ENCODE peak calls at places on chromosomes 7 and 10, in seven cellular contexts. W, T, B, N, P, A and S are unnamed samples.

GRCh38 chr10:37520488-37520887 is 336.9 kb downstream of the ZNF248 start:
- DNase-seq in P (no peak), T (no peak), A (no peak), W (no peak), B (no peak), N (no peak), S (no peak)

GRCh38 chr7:158572000-158572828 is 15.4 kb downstream of the PTPRN2 start:
- DNase-seq in N (no peak), T (no peak), W (no peak), A (no peak), B (no peak), P (peak), S (no peak)

GRCh38 chr7:70303780-70304179 is 705.5 kb downstream of the AUTS2 start:
- DNase-seq in N (no peak), W (no peak), P (no peak), T (no peak), A (no peak), B (no peak), S (no peak)

GRCh38 chr7:135706858-135707569 is 21.0 kb downstream of the SLC13A4 start:
- DNase-seq in A (no peak), N (no peak), B (no peak), T (no peak), W (no peak), P (no peak), S (no peak)

GRCh38 chr7:116528008-116528789 is 3.4 kb downstream of the CAV1 start:
- DNase-seq in B (no peak), A (peak), W (peak), T (no peak), N (no peak), P (peak), S (no peak)

GRCh38 chr10:77226434-77226833 is 411.2 kb downstream of the KCNMA1 start:
- DNase-seq in T (no peak), B (no peak), P (no peak), W (no peak), A (no peak), N (no peak), S (no peak)

GRCh38 chr10:86103391-86104101 is 263.0 kb downstream of the GRID1 start:
- DNase-seq in P (no peak), A (no peak), W (no peak), T (no peak), N (no peak), B (no peak), S (no peak)

GRCh38 chr10:133024711-133025557 is 62.8 kb upstream of the ADGRA1 start:
- DNase-seq in N (no peak), A (no peak), P (no peak), B (no peak), W (no peak), T (no peak), S (no peak)

GRCh38 chr7:33191326-33191725 is 62.0 kb downstream of the BBS9 start:
- DNase-seq in T (peak), B (peak), N (no peak), W (no peak), P (no peak), A (no peak), S (no peak)

GRCh38 chr7:17144313-17144712 is 154.1 kb upstream of the AHR start:
- DNase-seq in T (no peak), A (no peak), N (no peak), B (no peak), W (no peak), P (no peak), S (no peak)

GRCh38 chr7:120216947-120217346 is 56.0 kb upstream of the KCND2 start:
- DNase-seq in T (no peak), A (no peak), B (no peak), W (no peak), P (no peak), N (no peak), S (no peak)

GRCh38 chr7:20331231-20331880 is 656 bp downstream of the ITGB8 start:
- DNase-seq in T (peak), W (peak), N (peak), P (peak), A (peak), B (peak), S (peak)

GRCh38 chr10:85922363-85923129 is 444.0 kb downstream of the GRID1 start:
- DNase-seq in B (no peak), P (no peak), N (no peak), A (no peak), W (no peak), T (no peak), S (no peak)

GRCh38 chr7:26990268-26990667 is 105.5 kb downstream of the HOXA1 start:
- DNase-seq in N (no peak), W (no peak), B (no peak), P (no peak), A (no peak), T (no peak), S (no peak)

GRCh38 chr10:94308866-94309265 is 53.9 kb downstream of the NOC3L start:
- DNase-seq in T (no peak), A (no peak), P (no peak), B (no peak), N (no peak), W (no peak), S (no peak)

GRCh38 chr7:133934974-133935330 is 192.2 kb upstream of the LRGUK start:
- DNase-seq in W (no peak), B (no peak), A (no peak), T (no peak), P (no peak), N (no peak), S (no peak)

GRCh38 chr7:16129431-16130126 is 291.8 kb downstream of the CRPPA start:
- DNase-seq in N (no peak), P (no peak), A (no peak), T (no peak), W (no peak), B (no peak), S (no peak)

GRCh38 chr7:98945852-98946251 is 67.5 kb downstream of the TRRAP start:
- DNase-seq in N (no peak), B (no peak), A (no peak), P (no peak), T (no peak), W (no peak), S (no peak)

GRCh38 chr7:101814081-101814995 is 3.1 kb upstream of the CUX1 start:
- DNase-seq in P (peak), N (peak), T (peak), B (peak), W (peak), A (peak), S (peak)

GRCh38 chr10:34933676-34934075 is 118.6 kb upstream of the PARD3 start:
- DNase-seq in P (peak), N (no peak), T (no peak), W (peak), A (peak), B (peak), S (no peak)

GRCh38 chr10:64733980-64734379 is 1212.8 kb downstream of the REEP3 start:
- DNase-seq in N (peak), A (no peak), T (peak), W (no peak), B (no peak), P (peak), S (peak)

GRCh38 chr7:91164531-91164930 is 99.7 kb upstream of the FZD1 start:
- DNase-seq in A (no peak), B (no peak), W (no peak), T (no peak), P (no peak), N (no peak), S (no peak)

GRCh38 chr7:9488555-9488954 is 1055.1 kb downstream of the NXPH1 start:
- DNase-seq in B (no peak), T (no peak), N (no peak), A (no peak), P (no peak), W (no peak), S (no peak)

GRCh38 chr10:115968236-115968635 is 304.8 kb downstream of the GFRA1 start:
- DNase-seq in A (no peak), T (no peak), P (no peak), B (no peak), N (no peak), W (no peak), S (no peak)

GRCh38 chr7:13496971-13497370 is 492.5 kb downstream of the ETV1 start:
- DNase-seq in P (no peak), W (no peak), B (no peak), N (no peak), A (no peak), T (no peak), S (no peak)

GRCh38 chr10:69043931-69044531 is 43.9 kb upstream of the SRGN start:
- DNase-seq in N (no peak), W (no peak), B (no peak), T (peak), A (no peak), P (no peak), S (no peak)

GRCh38 chr10:31650010-31650409 is 278.6 kb downstream of the ARHGAP12 start:
- DNase-seq in P (peak), A (peak), N (no peak), B (no peak), T (no peak), W (peak), S (no peak)

GRCh38 chr7:156558198-156558597 is 82.4 kb upstream of the RNF32 start:
- DNase-seq in B (no peak), A (no peak), N (no peak), T (no peak), P (no peak), W (no peak), S (no peak)

GRCh38 chr10:63105811-63106755 is 27.0 kb upstream of the NRBF2 start:
- DNase-seq in N (no peak), P (no peak), W (no peak), T (no peak), A (no peak), B (no peak), S (no peak)

GRCh38 chr10:78972160-78972946 is 96.4 kb upstream of the ZMIZ1 start:
- DNase-seq in W (peak), P (peak), B (peak), T (no peak), A (peak), N (peak), S (peak)

GRCh38 chr10:32269343-32270100 is 77.4 kb downstream of the EPC1 start:
- DNase-seq in B (no peak), A (no peak), T (no peak), P (no peak), N (no peak), W (no peak), S (no peak)

GRCh38 chr10:46230615-46231014 is 56.2 kb upstream of the ANTXRL start:
- DNase-seq in A (no peak), P (no peak), B (no peak), N (no peak), T (no peak), W (no peak), S (no peak)

GRCh38 chr10:70695241-70696030 is 23.1 kb downstream of the ADAMTS14 start:
- DNase-seq in N (no peak), B (no peak), P (no peak), T (no peak), A (no peak), W (no peak), S (no peak)

GRCh38 chr7:11194492-11194891 is 220.8 kb downstream of the PHF14 start:
- DNase-seq in A (no peak), N (no peak), P (no peak), T (no peak), W (no peak), B (no peak), S (no peak)

GRCh38 chr10:124416733-124417132 is 2.0 kb downstream of the OAT start:
- DNase-seq in A (peak), T (no peak), P (peak), N (no peak), B (no peak), W (no peak), S (no peak)

GRCh38 chr7:137804819-137805218 is 42.0 kb downstream of the DGKI start:
- DNase-seq in P (no peak), A (no peak), T (no peak), W (no peak), B (no peak), N (no peak), S (no peak)

GRCh38 chr7:39357648-39358047 is 208.6 kb upstream of the YAE1 start:
- DNase-seq in W (no peak), B (peak), P (no peak), N (peak), A (no peak), T (no peak), S (peak)

GRCh38 chr10:51169111-51169510 is 94.8 kb downstream of the PRKG1 start:
- DNase-seq in P (no peak), A (no peak), N (no peak), T (no peak), B (no peak), W (no peak), S (no peak)

GRCh38 chr10:14621037-14621436 is 153.7 kb downstream of the FAM107B start:
- DNase-seq in B (no peak), A (no peak), W (no peak), N (no peak), T (no peak), P (no peak), S (no peak)

GRCh38 chr7:150903627-150904026 is 51.3 kb downstream of the AOC1 start:
- DNase-seq in P (peak), T (no peak), N (no peak), W (peak), B (no peak), A (no peak), S (no peak)

GRCh38 chr10:72069751-72070501 is 18.4 kb downstream of the SPOCK2 start:
- DNase-seq in P (no peak), A (no peak), N (no peak), B (no peak), T (no peak), W (no peak), S (no peak)
- TF ChIP-seq CTCF in P (no peak), A (no peak), N (no peak), B (peak), T (peak), W (no peak), S (peak)

DNA sequence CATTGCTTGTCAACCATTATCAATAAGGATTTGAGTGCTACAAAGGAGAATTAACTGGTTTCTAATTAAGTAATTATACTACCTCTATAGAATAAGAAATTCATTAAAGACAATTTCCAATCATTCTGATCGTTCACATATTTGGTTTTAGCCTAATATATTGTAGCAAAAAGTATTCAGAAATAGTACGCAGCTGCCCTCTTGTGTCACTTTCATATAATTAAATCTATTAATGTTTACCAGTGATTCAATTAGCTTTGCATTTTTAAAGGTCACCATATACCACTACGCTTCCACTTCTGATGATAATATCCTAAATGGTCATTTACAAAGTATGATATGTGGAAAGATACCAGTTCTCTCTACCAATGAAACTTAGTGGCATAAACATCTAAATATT is 128.3 kb downstream of the NEBL start:
- DNase-seq in B (no peak), P (no peak), N (no peak), A (no peak), W (no peak), T (no peak), S (no peak)
- TF ChIP-seq CTCF in B (peak), P (no peak), N (peak), A (no peak), W (peak), T (no peak), S (peak)

DNA sequence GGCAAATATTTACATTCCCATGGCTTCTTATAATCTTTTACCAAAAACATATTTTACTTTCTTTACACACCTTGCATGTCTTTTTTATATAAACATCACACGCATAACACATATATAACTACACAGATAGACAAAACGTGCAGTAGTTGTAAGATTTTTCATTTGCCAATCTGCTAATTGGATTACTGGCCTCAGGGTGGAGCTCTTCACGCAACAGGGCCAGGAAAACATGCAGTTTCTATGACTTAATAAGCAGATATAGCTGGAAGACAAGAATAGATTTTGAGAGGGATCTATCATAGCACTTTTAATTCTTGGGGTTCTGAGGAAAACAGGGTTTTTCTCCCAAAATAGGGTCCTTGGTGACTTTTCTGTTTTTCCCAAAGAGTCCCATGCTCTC is 12.7 kb downstream of the ACADSB start:
- DNase-seq in B (no peak), A (no peak), P (no peak), W (no peak), N (no peak), T (no peak), S (no peak)
- TF ChIP-seq CTCF in B (peak), A (no peak), P (peak), W (no peak), N (peak), T (peak), S (peak)

DNA sequence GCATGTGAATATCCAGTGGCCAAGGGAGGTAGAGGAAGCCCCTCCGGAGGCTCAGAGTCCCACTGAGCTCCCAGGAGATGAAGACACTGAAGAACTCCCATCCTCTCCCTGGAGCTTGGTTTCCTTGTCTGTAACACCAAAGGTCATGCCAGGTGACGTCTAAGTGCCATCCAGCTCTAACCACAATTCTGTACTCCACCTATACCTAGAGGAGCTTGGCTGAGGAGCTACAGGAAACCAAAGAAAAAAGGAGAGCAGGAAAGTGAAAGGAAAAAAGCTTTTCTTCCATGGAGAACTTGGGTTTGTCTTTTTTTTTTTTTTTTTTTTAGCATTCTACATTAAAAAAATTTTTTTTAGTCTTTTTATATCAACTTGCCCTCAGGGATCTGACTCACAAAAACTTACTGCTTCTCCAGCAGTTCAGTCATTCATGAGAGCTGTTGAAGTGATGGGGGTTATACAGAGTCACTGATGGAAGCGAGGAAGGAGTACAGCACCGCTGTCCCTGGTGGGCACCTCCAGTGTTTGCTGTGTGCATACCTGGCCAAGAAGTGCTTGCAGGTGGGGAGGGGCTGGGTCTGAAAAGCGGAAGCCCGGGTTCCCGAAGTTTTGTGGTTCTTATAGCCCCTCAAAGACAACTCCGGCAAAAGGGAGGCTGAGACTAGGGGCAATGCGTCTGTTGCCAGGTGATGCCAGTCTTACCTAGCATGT is 46.0 kb downstream of the MINDY4 start:
- DNase-seq in P (no peak), A (no peak), N (no peak), B (no peak), T (no peak), W (peak), S (no peak)
- TF ChIP-seq CTCF in P (no peak), A (no peak), N (no peak), B (no peak), T (no peak), W (no peak), S (no peak)

GRCh38 chr10:3045471-3046209 is 21.7 kb upstream of the PFKP start:
- DNase-seq in N (peak), B (peak), P (no peak), W (peak), T (no peak), A (peak), S (peak)
- TF ChIP-seq CTCF in N (no peak), B (peak), P (no peak), W (peak), T (no peak), A (no peak), S (peak)

DNA sequence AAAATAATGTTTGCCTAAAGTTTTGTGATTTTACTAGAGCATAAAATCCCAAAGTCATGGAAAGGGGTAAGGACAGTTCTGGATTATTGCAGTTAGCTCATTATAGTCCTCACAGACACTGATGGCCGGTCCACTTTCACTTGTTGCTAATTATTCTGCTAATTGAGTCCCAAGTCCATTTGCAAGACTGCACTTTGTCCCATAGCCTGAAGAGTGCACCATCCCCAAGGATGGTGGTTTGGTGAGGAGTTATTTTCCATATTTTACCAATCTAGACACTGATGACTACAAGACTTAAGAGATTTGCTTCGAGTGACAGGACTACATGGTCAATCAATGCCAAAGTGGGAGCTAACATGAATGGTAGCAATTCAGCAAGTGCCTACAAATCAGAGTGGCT is 181.8 kb upstream of the CACNA2D1 start:
- DNase-seq in W (no peak), B (no peak), P (no peak), A (no peak), T (no peak), N (no peak), S (no peak)
- TF ChIP-seq CTCF in W (no peak), B (peak), P (no peak), A (no peak), T (no peak), N (no peak), S (no peak)

GRCh38 chr10:128630787-128631252 is 504.6 kb upstream of the MKI67 start:
- DNase-seq in W (no peak), A (no peak), B (no peak), T (no peak), P (no peak), N (no peak), S (no peak)
- TF ChIP-seq CTCF in W (no peak), A (no peak), B (no peak), T (no peak), P (no peak), N (no peak), S (no peak)

GRCh38 chr10:61897671-61898434 is 3.6 kb upstream of the ARID5B start:
- DNase-seq in B (peak), W (peak), T (no peak), A (peak), P (peak), N (peak), S (no peak)
- TF ChIP-seq CTCF in B (peak), W (peak), T (no peak), A (peak), P (peak), N (no peak), S (peak)

GRCh38 chr10:11457336-11457735 is 154.1 kb downstream of the USP6NL start:
- DNase-seq in T (no peak), A (no peak), P (no peak), N (no peak), W (no peak), B (no peak), S (no peak)
- TF ChIP-seq CTCF in T (no peak), A (no peak), P (no peak), N (no peak), W (no peak), B (no peak), S (no peak)